ENCODE peak calls at places on chromosomes 7 and 10, in five cellular contexts. O is HCT116, P is H1, X is GM12878, V is K562. J is an unnamed sample.

GRCh38 chr7:48140001-48140681 is 31.1 kb upstream of the ABCA13 start:
- DNase-seq in O (no peak), V (no peak), P (no peak), X (no peak), J (no peak)

GRCh38 chr10:13831711-13832110 is 244.9 kb downstream of the PRPF18 start:
- DNase-seq in V (no peak), P (no peak), X (peak; percentile 43), O (no peak), J (no peak)

GRCh38 chr10:18684416-18684815 is 25.2 kb downstream of the ARL5B start:
- DNase-seq in O (no peak), P (no peak), V (no peak), X (no peak), J (no peak)

GRCh38 chr7:105751054-105751453 is 125.3 kb downstream of the ATXN7L1 start:
- DNase-seq in V (no peak), P (no peak), O (no peak), X (no peak), J (no peak)

GRCh38 chr10:131574707-131575430 is 263.3 kb upstream of the TCERG1L start:
- DNase-seq in P (no peak), V (no peak), O (no peak), X (no peak), J (no peak)

GRCh38 chr7:38016567-38016966 is 96.1 kb downstream of the EPDR1 start:
- DNase-seq in V (no peak), P (no peak), O (no peak), X (no peak), J (no peak)

GRCh38 chr7:105875505-105875904 is 894 bp downstream of the ATXN7L1 start:
- DNase-seq in X (no peak), O (no peak), V (peak; percentile 29), P (no peak), J (no peak)

GRCh38 chr7:1842321-1843221 is 172.5 kb downstream of the ELFN1 start:
- DNase-seq in V (no peak), O (no peak), P (no peak), X (no peak), J (peak; percentile 23)

GRCh38 chr7:47610506-47611044 is 28.7 kb upstream of the TNS3 start:
- DNase-seq in O (no peak), V (no peak), P (no peak), X (no peak), J (no peak)

GRCh38 chr7:4724648-4725013 is 42.5 kb downstream of the FOXK1 start:
- DNase-seq in P (no peak), O (no peak), V (no peak), X (no peak), J (no peak)

GRCh38 chr7:4725014-4725951 is 43.2 kb downstream of the FOXK1 start:
- DNase-seq in O (no peak), P (no peak), V (no peak), X (no peak), J (no peak)

GRCh38 chr7:4720225-4720624 is 38.1 kb downstream of the FOXK1 start:
- DNase-seq in X (no peak), P (no peak), V (no peak), O (no peak), J (no peak)

GRCh38 chr7:4722308-4722707 is 40.2 kb downstream of the FOXK1 start:
- DNase-seq in O (no peak), V (no peak), X (no peak), P (no peak), J (no peak)

DNA sequence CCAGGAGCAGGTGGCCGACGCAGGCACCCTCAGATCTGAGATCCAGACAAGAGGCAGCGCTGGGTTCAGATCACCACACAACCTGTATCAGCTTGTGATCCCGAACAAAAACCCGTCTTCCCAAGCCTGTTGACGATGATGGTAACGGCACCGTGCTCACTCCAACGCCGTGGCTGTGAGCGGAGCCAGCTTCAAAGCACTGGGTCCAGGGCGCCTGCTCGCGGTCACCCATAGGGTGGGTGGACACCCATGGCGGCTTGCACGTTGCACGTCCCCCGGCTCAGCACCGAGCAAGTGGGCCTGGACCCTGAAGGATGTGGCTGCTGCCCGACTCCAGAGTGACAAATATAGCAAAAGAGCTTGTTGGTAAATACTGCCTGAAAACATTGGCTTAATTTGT is 40.9 kb downstream of the FOXK1 start:
- DNase-seq in P (no peak), V (no peak), O (no peak), X (no peak), J (no peak)
- H3K4me1 ChIP-seq in P (no peaks in the 10 kb centered on the region), V (no peaks in the 10 kb centered on the region), O (no peaks in the 10 kb centered on the region), X (peaks cover 36% of the 10 kb centered on the region), J (peaks cover 16% of the 10 kb centered on the region)

GRCh38 chr10:94292448-94293118 is 70.2 kb downstream of the NOC3L start:
- DNase-seq in X (no peak), P (no peak), V (no peak), O (no peak), J (no peak)
- TF ChIP-seq ZNF274 in X (no peak), P (no peak), V (no peak), O (no peak), J (no peak)

DNA sequence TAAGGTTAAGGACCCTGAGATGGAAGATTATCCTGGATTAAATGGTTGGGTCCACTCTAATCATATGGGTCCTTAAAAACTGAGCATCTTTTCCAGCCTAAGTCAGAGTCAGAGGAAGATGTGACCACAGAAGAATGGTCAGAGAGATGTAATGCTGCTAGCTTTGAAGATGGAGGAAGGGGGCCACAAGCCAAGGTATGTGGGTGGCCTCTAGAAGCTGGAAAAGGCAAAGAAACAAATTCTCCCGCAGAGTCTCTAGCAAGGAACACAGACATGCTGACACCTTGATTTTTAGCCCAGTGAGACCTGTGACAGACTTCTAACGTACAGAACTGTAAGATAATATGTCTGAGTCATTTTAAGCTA is 1.5 kb upstream of the EXOC6 start:
- DNase-seq in X (no peak), P (no peak), O (no peak), V (no peak), J (no peak)
- H3K9ac ChIP-seq in X (no peak overlapping the region), P (no peak overlapping the region), O (no peak overlapping the region), V (no peak overlapping the region), J (no peak overlapping the region)

GRCh38 chr7:67863911-67864310 is 867.3 kb downstream of the TYW1 start:
- DNase-seq in V (no peak), O (no peak), X (no peak), P (no peak), J (no peak)
- H3K4me1 ChIP-seq in V (no peaks in the 10 kb centered on the region), O (no peaks in the 10 kb centered on the region), X (no peaks in the 10 kb centered on the region), P (no peaks in the 10 kb centered on the region), J (no peaks in the 10 kb centered on the region)